ENCODE peak calls at places on chromosomes 4 and X, in ten cellular contexts. A is OCI-LY7, I is fibroblast of villous mesenchyme, P is ovary, Z is PC-3, L is choroid plexus epithelial cell, N is HFFc6, M is right lobe of liver, W is dorsolateral prefrontal cortex, R is psoas muscle. X is an unnamed sample.
A peak's percentile ranks its signal among the peaks of the same experiment; 100 is the strongest.

GRCh38 chr4:8391972-8392371 is 48.6 kb downstream of the ACOX3 start:
- DNase-seq in M (no peak), Z (peak; percentile 77), W (peak; percentile 69), N (peak; percentile 55), L (peak; percentile 97), A (peak; percentile 89), P (peak; percentile 81), R (peak; percentile 71), I (peak; percentile 96), X (no peak)

GRCh38 chr4:189940178-189941004 is at the start of gene FRG1:
- DNase-seq in P (peak; percentile 98), I (peak; percentile 97), A (peak; percentile 94), W (peak; percentile 86), Z (peak; percentile 87), N (peak; percentile 96), R (peak; percentile 97), L (peak; percentile 97), M (peak; percentile 97), X (peak; percentile 97)

GRCh38 chr4:67291639-67292038 is 253.7 kb downstream of the CENPC start:
- DNase-seq in A (no peak), N (no peak), Z (peak; percentile 12), L (no peak), P (no peak), W (no peak), R (no peak), I (no peak), M (no peak), X (no peak)

GRCh38 chrX:42107495-42108139 is 184.3 kb upstream of the CASK start:
- DNase-seq in M (no peak), R (no peak), Z (no peak), L (no peak), W (no peak), P (no peak), A (no peak), N (no peak), I (no peak), X (no peak)

GRCh38 chrX:83469551-83469950 is 38.5 kb upstream of the POU3F4 start:
- DNase-seq in W (no peak), L (peak; percentile 0), R (no peak), Z (peak; percentile 49), N (no peak), P (no peak), M (peak; percentile 45), A (peak; percentile 66), I (no peak), X (no peak)

GRCh38 chr4:83316459-83317170 is 18.0 kb downstream of the HPSE start:
- DNase-seq in I (no peak), N (no peak), W (no peak), P (no peak), A (no peak), Z (peak; percentile 66), L (no peak), R (no peak), M (no peak), X (no peak)

GRCh38 chr4:784401-785331 is 41.3 kb downstream of the CPLX1 start:
- DNase-seq in P (no peak), L (no peak), M (no peak), R (no peak), N (no peak), W (no peak), Z (no peak), A (no peak), I (no peak), X (no peak)

GRCh38 chr4:13905543-13905942 is 278.0 kb upstream of the BOD1L1 start:
- DNase-seq in N (peak; percentile 57), W (no peak), I (peak; percentile 52), P (no peak), Z (peak; percentile 72), M (no peak), A (no peak), L (peak; percentile 89), R (no peak), X (no peak)

GRCh38 chr4:14149469-14150030 is 522.0 kb upstream of the BOD1L1 start:
- DNase-seq in P (no peak), M (no peak), A (no peak), Z (no peak), L (peak; percentile 13), I (no peak), W (peak; percentile 32), R (no peak), N (peak; percentile 5), X (no peak)

GRCh38 chrX:111555559-111555958 is 44.1 kb downstream of the SERTM2 start:
- DNase-seq in N (no peak), R (no peak), L (no peak), I (no peak), P (no peak), W (no peak), A (no peak), M (no peak), Z (no peak), X (no peak)

GRCh38 chr4:109629775-109630174 is 69.7 kb downstream of the MCUB start:
- DNase-seq in L (no peak), A (no peak), N (no peak), R (no peak), I (no peak), P (no peak), Z (peak; percentile 39), W (no peak), M (no peak), X (no peak)

GRCh38 chr4:6986067-6986780 is 56.9 kb upstream of the TADA2B start:
- DNase-seq in Z (peak; percentile 25), P (no peak), L (peak; percentile 86), R (no peak), I (peak; percentile 54), M (no peak), A (no peak), W (peak; percentile 59), N (peak; percentile 74), X (no peak)

GRCh38 chrX:16639966-16640365 is 10.0 kb upstream of the S100G start:
- DNase-seq in A (no peak), Z (no peak), M (no peak), W (no peak), P (no peak), N (no peak), R (no peak), L (no peak), I (no peak), X (no peak)

GRCh38 chr4:128812360-128812958 is 3.0 kb downstream of the JADE1 start:
- DNase-seq in A (peak; percentile 75), L (peak; percentile 83), M (no peak), R (peak; percentile 51), P (no peak), I (peak; percentile 76), Z (peak; percentile 52), N (peak; percentile 66), W (no peak), X (no peak)

GRCh38 chr4:43853565-43854345 is 594.9 kb downstream of the KCTD8 start:
- DNase-seq in A (no peak), Z (no peak), R (no peak), N (no peak), P (no peak), M (no peak), I (no peak), W (no peak), L (no peak), X (no peak)

GRCh38 chrX:41558531-41558930 is 111.4 kb downstream of the NYX start:
- DNase-seq in L (peak; percentile 59), A (peak; percentile 41), N (no peak), P (no peak), I (no peak), M (no peak), R (no peak), W (no peak), Z (peak; percentile 41), X (no peak)

GRCh38 chr4:88240297-88240714 is 44.1 kb downstream of the PPM1K start:
- DNase-seq in A (no peak), W (no peak), N (no peak), L (no peak), P (no peak), M (peak; percentile 54), Z (no peak), R (peak; percentile 47), I (peak; percentile 34), X (no peak)

GRCh38 chrX:36577006-36577405 is 431.2 kb upstream of the FAM47C start:
- DNase-seq in N (no peak), Z (no peak), P (no peak), R (no peak), M (no peak), W (no peak), A (no peak), L (no peak), I (no peak), X (no peak)

DNA sequence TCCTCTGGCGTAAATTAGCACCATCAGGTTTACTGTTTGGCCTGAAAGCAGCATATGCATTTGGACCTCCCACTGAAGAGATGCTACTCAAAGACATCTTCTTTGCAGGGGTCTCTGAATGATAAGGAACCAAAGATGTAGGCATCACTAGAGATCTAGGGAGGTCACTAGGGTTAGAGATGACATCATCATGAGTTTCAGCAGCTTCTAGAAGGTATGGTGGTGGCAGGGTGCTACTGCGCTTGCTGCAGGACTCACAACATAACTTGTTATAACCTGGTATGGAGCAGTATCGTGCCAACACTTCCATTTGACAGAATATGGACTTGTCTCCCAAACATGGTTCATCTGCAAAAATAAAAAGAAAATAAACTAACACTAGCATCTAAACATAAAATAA is 251.6 kb downstream of the NPFFR2 start:
- DNase-seq in W (no peak), P (no peak), I (no peak), R (no peak), N (no peak), L (no peak), A (no peak), M (no peak), Z (peak; percentile 19), X (no peak)
- TF ChIP-seq CTCF in W (no peak), P (no peak), I (no peak), R (no peak), N (peak; percentile 30), L (no peak), A (no peak), M (no peak), Z (peak; percentile 28), X (peak; percentile 25)

DNA sequence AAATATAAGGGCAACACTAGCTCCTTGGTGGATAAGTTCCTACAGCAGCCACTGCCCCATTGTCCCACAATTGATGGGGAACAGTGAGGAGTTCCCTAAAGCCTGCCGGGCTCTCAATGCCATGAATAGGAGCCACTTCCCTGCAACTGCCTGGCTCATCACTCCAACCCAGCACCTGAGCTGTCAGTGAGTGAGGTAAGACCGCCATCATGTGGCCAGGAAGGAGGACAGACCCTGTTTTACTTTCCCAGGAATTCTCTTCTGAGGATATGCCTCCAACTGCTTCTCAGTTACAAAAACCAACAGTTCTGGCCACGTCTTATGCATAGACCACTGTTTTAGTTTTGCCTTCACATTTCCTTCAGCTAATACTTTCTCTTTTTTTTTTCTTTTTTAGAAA is 45.5 kb downstream of the SRPX start:
- DNase-seq in I (peak; percentile 42), P (peak; percentile 24), A (peak; percentile 37), R (no peak), Z (peak; percentile 66), W (no peak), N (peak; percentile 13), M (peak; percentile 45), L (peak; percentile 56), X (no peak)
- TF ChIP-seq CTCF in I (peak; percentile 67), P (no peak), A (peak; percentile 72), R (no peak), Z (peak; percentile 77), W (no peak), N (peak; percentile 65), M (peak; percentile 60), L (peak; percentile 69), X (peak; percentile 74)

GRCh38 chrX:12447448-12448154 is 309.3 kb downstream of the FRMPD4 start:
- DNase-seq in P (no peak), A (no peak), R (no peak), N (peak; percentile 84), L (peak; percentile 13), Z (peak; percentile 80), M (no peak), W (no peak), I (peak; percentile 93), X (no peak)
- TF ChIP-seq CTCF in P (no peak), A (no peak), R (no peak), N (peak; percentile 59), L (peak; percentile 13), Z (peak; percentile 52), M (no peak), W (no peak), I (peak; percentile 35), X (no peak)

GRCh38 chrX:104482757-104483156 is 83.2 kb upstream of the IL1RAPL2 start:
- DNase-seq in A (peak; percentile 1), M (no peak), Z (peak; percentile 15), P (no peak), N (no peak), W (no peak), I (no peak), R (no peak), L (peak; percentile 12), X (no peak)
- TF ChIP-seq CTCF in A (peak; percentile 65), M (peak; percentile 32), Z (peak; percentile 58), P (no peak), N (peak; percentile 39), W (no peak), I (peak; percentile 17), R (no peak), L (peak; percentile 36), X (peak; percentile 37)